ENCODE peak calls at places on chromosome 16, in four cellular contexts. One of them, this sample, is unnamed.

GRCh38 chr16:66652661-66653060 is 43.9 kb downstream of the CMTM4 start:
- DNase-seq in tibial nerve: no peak
- DNase-seq in stomach: no peak
- DNase-seq in sigmoid colon: peak
- DNase-seq in this sample: no peak

GRCh38 chr16:64206877-64207276 is 915.0 kb downstream of the CDH11 start:
- DNase-seq in tibial nerve: no peak
- DNase-seq in sigmoid colon: no peak
- DNase-seq in stomach: no peak
- DNase-seq in this sample: no peak

GRCh38 chr16:12874135-12874534 is 27.3 kb upstream of the SHISA9 start:
- DNase-seq in tibial nerve: no peak
- DNase-seq in sigmoid colon: no peak
- DNase-seq in stomach: no peak
- DNase-seq in this sample: no peak

GRCh38 chr16:84303023-84303422 is 8.3 kb downstream of the WFDC1 start:
- DNase-seq in stomach: no peak
- DNase-seq in tibial nerve: no peak
- DNase-seq in sigmoid colon: peak
- DNase-seq in this sample: peak

GRCh38 chr16:86962259-86962658 is 354.9 kb downstream of the C16orf95 start:
- DNase-seq in sigmoid colon: peak
- DNase-seq in stomach: no peak
- DNase-seq in tibial nerve: no peak
- DNase-seq in this sample: no peak

GRCh38 chr16:21150375-21151001 is at the start of gene DNAH3:
- DNase-seq in stomach: no peak
- DNase-seq in tibial nerve: no peak
- DNase-seq in sigmoid colon: no peak
- DNase-seq in this sample: peak

GRCh38 chr16:87794485-87795078 is 28.8 kb upstream of the KLHDC4 start:
- DNase-seq in tibial nerve: no peak
- DNase-seq in stomach: no peak
- DNase-seq in sigmoid colon: no peak
- DNase-seq in this sample: no peak

GRCh38 chr16:47358816-47359215 is 102.0 kb downstream of the ITFG1 start:
- DNase-seq in tibial nerve: no peak
- DNase-seq in stomach: no peak
- DNase-seq in sigmoid colon: no peak
- DNase-seq in this sample: no peak

GRCh38 chr16:49012961-49013726 is 268.5 kb downstream of the CBLN1 start:
- DNase-seq in sigmoid colon: peak
- DNase-seq in stomach: no peak
- DNase-seq in tibial nerve: no peak
- DNase-seq in this sample: peak

GRCh38 chr16:24573141-24573540 is 33.8 kb downstream of the RBBP6 start:
- DNase-seq in tibial nerve: no peak
- DNase-seq in stomach: no peak
- DNase-seq in sigmoid colon: no peak
- DNase-seq in this sample: no peak

GRCh38 chr16:27547134-27547533 is 2.6 kb downstream of the GTF3C1 start:
- DNase-seq in tibial nerve: no peak
- DNase-seq in stomach: no peak
- DNase-seq in sigmoid colon: peak
- DNase-seq in this sample: no peak

GRCh38 chr16:48919791-48920190 is 309.8 kb upstream of the N4BP1 start:
- DNase-seq in stomach: no peak
- DNase-seq in sigmoid colon: no peak
- DNase-seq in tibial nerve: no peak
- DNase-seq in this sample: no peak

GRCh38 chr16:11032922-11033291 is 88.5 kb downstream of the CLEC16A start:
- DNase-seq in stomach: peak
- DNase-seq in tibial nerve: peak
- DNase-seq in sigmoid colon: peak
- DNase-seq in this sample: peak

GRCh38 chr16:54923055-54923473 is 7.6 kb upstream of the IRX5 start:
- DNase-seq in stomach: no peak
- DNase-seq in sigmoid colon: no peak
- DNase-seq in tibial nerve: no peak
- DNase-seq in this sample: no peak

GRCh38 chr16:13767215-13767614 is 152.7 kb upstream of the ERCC4 start:
- DNase-seq in tibial nerve: no peak
- DNase-seq in stomach: no peak
- DNase-seq in sigmoid colon: no peak
- DNase-seq in this sample: no peak

GRCh38 chr16:88398170-88398873 is 15.6 kb downstream of the ZNF469 start:
- DNase-seq in stomach: no peak
- DNase-seq in tibial nerve: no peak
- DNase-seq in sigmoid colon: no peak
- DNase-seq in this sample: no peak

GRCh38 chr16:12341423-12341822 is 364.9 kb downstream of the SNX29 start:
- DNase-seq in tibial nerve: no peak
- DNase-seq in sigmoid colon: no peak
- DNase-seq in stomach: no peak
- DNase-seq in this sample: no peak

GRCh38 chr16:49663081-49664057 is 192.5 kb downstream of the ZNF423 start:
- DNase-seq in tibial nerve: peak
- DNase-seq in stomach: no peak
- DNase-seq in sigmoid colon: no peak
- DNase-seq in this sample: peak

GRCh38 chr16:65392831-65393565 is 271.1 kb upstream of the CDH11 start:
- DNase-seq in sigmoid colon: no peak
- DNase-seq in tibial nerve: no peak
- DNase-seq in stomach: no peak
- DNase-seq in this sample: no peak

GRCh38 chr16:3999890-4000325 is 116.3 kb downstream of the ADCY9 start:
- DNase-seq in tibial nerve: no peak
- DNase-seq in sigmoid colon: no peak
- DNase-seq in stomach: no peak
- DNase-seq in this sample: no peak

GRCh38 chr16:4003166-4003565 is 113.1 kb downstream of the ADCY9 start:
- DNase-seq in sigmoid colon: no peak
- DNase-seq in tibial nerve: no peak
- DNase-seq in stomach: no peak
- DNase-seq in this sample: no peak

GRCh38 chr16:3998793-3999478 is 117.3 kb downstream of the ADCY9 start:
- DNase-seq in stomach: no peak
- DNase-seq in sigmoid colon: no peak
- DNase-seq in tibial nerve: no peak
- DNase-seq in this sample: no peak

GRCh38 chr16:3997231-3997841 is 116.8 kb upstream of the CREBBP start:
- DNase-seq in sigmoid colon: no peak
- DNase-seq in tibial nerve: no peak
- DNase-seq in stomach: no peak
- DNase-seq in this sample: no peak

GRCh38 chr16:3999479-3999868 is 116.8 kb downstream of the ADCY9 start:
- DNase-seq in stomach: no peak
- DNase-seq in tibial nerve: no peak
- DNase-seq in sigmoid colon: peak
- DNase-seq in this sample: no peak
- H3K4me3 ChIP-seq in stomach: no peak
- H3K4me3 ChIP-seq in tibial nerve: no peak
- H3K4me3 ChIP-seq in sigmoid colon: no peak
- H3K4me3 ChIP-seq in this sample: no peak

GRCh38 chr16:22297114-22297870 is at the start of gene POLR3E:
- DNase-seq in stomach: peak
- DNase-seq in tibial nerve: peak
- DNase-seq in sigmoid colon: peak
- DNase-seq in this sample: peak
- TF ChIP-seq EP300 in stomach: no peak
- TF ChIP-seq EP300 in tibial nerve: peak
- TF ChIP-seq EP300 in sigmoid colon: peak
- TF ChIP-seq EP300 in this sample: no peak

GRCh38 chr16:80552277-80552676 is 11.5 kb downstream of the DYNLRB2 start:
- DNase-seq in tibial nerve: no peak
- DNase-seq in stomach: no peak
- DNase-seq in sigmoid colon: no peak
- DNase-seq in this sample: no peak

GRCh38 chr16:80543162-80543561 is 2.4 kb downstream of the DYNLRB2 start:
- DNase-seq in stomach: no peak
- DNase-seq in tibial nerve: no peak
- DNase-seq in sigmoid colon: no peak
- DNase-seq in this sample: no peak

GRCh38 chr16:80546249-80546648 is 5.5 kb downstream of the DYNLRB2 start:
- DNase-seq in stomach: no peak
- DNase-seq in tibial nerve: no peak
- DNase-seq in sigmoid colon: no peak
- DNase-seq in this sample: no peak

GRCh38 chr16:80544326-80544725 is 3.5 kb downstream of the DYNLRB2 start:
- DNase-seq in stomach: no peak
- DNase-seq in tibial nerve: no peak
- DNase-seq in sigmoid colon: no peak
- DNase-seq in this sample: no peak

GRCh38 chr16:80547145-80547544 is 6.4 kb downstream of the DYNLRB2 start:
- DNase-seq in sigmoid colon: no peak
- DNase-seq in tibial nerve: no peak
- DNase-seq in stomach: no peak
- DNase-seq in this sample: no peak
- H3K4me3 ChIP-seq in sigmoid colon: no peak
- H3K4me3 ChIP-seq in tibial nerve: no peak
- H3K4me3 ChIP-seq in stomach: no peak
- H3K4me3 ChIP-seq in this sample: no peak

GRCh38 chr16:71882505-71883192 is 1.3 kb downstream of the ZNF821 start:
- DNase-seq in sigmoid colon: peak
- DNase-seq in tibial nerve: peak
- DNase-seq in stomach: peak
- DNase-seq in this sample: peak

GRCh38 chr16:71880176-71880575 is 3.8 kb downstream of the ZNF821 start:
- DNase-seq in stomach: no peak
- DNase-seq in sigmoid colon: no peak
- DNase-seq in tibial nerve: no peak
- DNase-seq in this sample: no peak

GRCh38 chr16:71883193-71883848 is 661 bp downstream of the ZNF821 start:
- DNase-seq in stomach: no peak
- DNase-seq in sigmoid colon: peak
- DNase-seq in tibial nerve: no peak
- DNase-seq in this sample: peak

GRCh38 chr16:71885261-71885650 is 1.3 kb upstream of the ZNF821 start:
- DNase-seq in stomach: no peak
- DNase-seq in tibial nerve: no peak
- DNase-seq in sigmoid colon: no peak
- DNase-seq in this sample: no peak

DNA sequence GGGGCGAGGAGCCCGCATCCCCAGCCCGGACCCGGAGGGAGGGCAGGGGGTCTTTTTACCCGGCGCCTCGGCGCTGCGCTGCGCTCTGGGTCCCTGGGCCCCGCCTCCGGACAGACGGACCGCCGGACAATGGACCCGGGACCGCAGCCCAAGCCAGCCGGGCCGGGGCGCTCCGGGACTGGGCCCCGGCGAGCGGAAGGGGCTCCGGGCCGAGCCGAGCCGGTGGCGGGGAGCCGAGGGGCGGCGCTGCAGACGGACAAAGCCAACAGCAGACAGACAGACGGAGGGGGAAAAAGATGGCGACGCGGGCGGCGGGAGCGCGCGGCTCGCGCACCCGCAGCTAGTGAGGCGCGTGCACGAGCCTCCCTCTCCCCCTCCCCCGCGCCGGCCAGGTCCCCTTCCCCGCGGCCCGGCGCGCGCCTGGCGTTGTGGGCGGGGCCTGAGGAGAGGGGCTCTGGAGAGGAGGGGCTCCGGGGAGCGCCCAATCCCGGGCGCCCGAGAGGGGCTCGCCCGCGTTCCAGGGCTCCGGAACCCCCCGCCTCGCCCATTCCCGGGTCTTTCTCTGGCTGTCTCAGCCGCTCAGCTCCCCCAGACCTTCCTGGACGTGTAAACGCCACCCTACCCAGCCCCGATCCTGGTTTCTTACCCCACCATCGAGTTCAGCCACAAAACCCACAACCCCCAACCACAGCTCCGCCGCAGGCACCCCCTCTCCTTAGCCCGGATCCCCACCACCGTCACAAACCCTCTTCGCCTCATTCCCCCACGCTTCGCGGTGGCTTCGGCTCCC is at the start of gene ZNF821:
- DNase-seq in stomach: peak
- DNase-seq in tibial nerve: peak
- DNase-seq in sigmoid colon: peak
- DNase-seq in this sample: peak
- TF ChIP-seq EP300 in stomach: no peak
- TF ChIP-seq EP300 in tibial nerve: no peak
- TF ChIP-seq EP300 in sigmoid colon: no peak
- TF ChIP-seq EP300 in this sample: no peak

DNA sequence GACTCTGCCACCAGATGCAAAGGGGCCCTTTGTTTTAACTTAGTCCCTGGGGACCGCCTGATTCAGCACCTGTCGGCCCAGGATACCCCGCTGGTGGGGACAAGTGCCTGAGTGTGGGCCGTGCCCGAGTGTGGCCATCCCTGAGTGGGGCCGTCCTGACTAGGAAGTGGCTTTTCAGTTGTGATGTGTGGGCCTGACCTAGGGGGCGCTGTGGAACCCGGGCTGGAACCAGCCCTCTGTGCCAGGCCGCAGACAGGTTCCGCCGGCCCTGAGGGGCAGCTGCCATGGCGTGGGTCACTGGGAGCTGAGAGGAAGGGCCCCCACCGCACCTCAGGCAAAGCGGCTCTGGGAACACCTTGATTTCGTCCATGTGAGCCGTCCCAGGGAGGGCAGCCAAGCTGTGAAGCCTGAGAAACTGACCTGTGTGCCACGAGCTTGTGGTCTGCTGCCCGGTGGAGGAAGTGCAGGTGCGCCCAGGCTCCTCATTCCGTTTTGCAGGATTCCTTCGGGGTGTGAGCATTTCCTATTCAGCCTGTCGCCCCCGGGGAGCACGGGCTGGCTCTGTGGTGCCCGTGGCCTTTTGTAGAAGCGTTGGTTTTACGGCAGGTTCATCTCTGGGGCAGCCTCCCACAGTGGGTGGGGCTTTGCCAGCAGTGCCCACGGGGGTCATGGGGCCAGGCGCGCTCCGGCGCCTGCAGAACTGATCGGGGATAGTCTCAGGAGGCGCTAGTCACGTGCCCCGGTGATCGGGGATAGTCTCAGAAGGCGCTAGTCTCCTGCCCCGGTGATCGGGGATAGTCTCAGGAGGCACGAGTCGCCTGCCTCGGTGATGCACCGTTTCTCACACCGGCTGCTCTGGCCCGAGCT is 5.3 kb downstream of the RPL13 start:
- DNase-seq in sigmoid colon: no peak
- DNase-seq in stomach: peak
- DNase-seq in tibial nerve: no peak
- DNase-seq in this sample: peak
- H3K4me3 ChIP-seq in sigmoid colon: peak
- H3K4me3 ChIP-seq in stomach: peak
- H3K4me3 ChIP-seq in tibial nerve: peak
- H3K4me3 ChIP-seq in this sample: no peak

DNA sequence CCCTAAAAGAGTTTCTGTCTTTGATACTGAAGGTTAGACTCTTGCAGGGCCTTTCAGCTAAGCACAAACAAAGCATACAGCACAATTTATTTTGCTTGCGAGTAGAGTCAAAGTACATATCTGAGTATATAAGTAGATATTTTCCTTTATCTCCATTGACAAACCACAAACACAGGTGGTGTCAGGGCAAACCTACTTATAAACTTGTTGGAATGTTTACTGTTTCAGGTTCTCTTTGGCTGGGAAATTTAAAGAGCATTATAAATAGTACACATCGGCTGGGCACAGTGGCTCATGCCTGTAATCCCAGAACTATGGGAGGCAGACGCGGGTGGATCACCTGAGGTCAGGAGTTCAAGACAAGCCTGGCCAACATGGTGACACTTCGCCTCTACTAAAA is 442.6 kb upstream of the PSMD7 start:
- DNase-seq in stomach: no peak
- DNase-seq in sigmoid colon: no peak
- DNase-seq in tibial nerve: no peak
- DNase-seq in this sample: no peak
- TF ChIP-seq EP300 in stomach: no peak
- TF ChIP-seq EP300 in sigmoid colon: no peak
- TF ChIP-seq EP300 in tibial nerve: no peak
- TF ChIP-seq EP300 in this sample: no peak

This sample was measured in transverse colon.